ENCODE peak calls at places on chromosomes 11 and 22, in nine cellular contexts. X, C, V, P, A, B, L, H and T are unnamed samples.

GRCh38 chr22:27825174-27825573 is 23.6 kb upstream of the MN1 start:
- DNase-seq in H (no peak), V (no peak), A (no peak), L (no peak), P (no peak), B (no peak), X (no peak), C (no peak), T (no peak)

GRCh38 chr11:3008746-3009336 is 16.7 kb upstream of the NAP1L4 start:
- DNase-seq in B (no peak), C (no peak), P (no peak), L (no peak), X (no peak), V (no peak), H (no peak), A (no peak), T (no peak)

GRCh38 chr11:33829430-33830141 is 55.3 kb upstream of the FBXO3 start:
- DNase-seq in L (peak; percentile 64), P (peak; percentile 74), A (no peak), C (peak; percentile 13), H (peak; percentile 27), B (peak; percentile 67), X (peak; percentile 88), V (peak; percentile 35), T (no peak)

GRCh38 chr11:128695539-128696221 is 1.8 kb downstream of the FLI1 start:
- DNase-seq in L (peak; percentile 66), X (no peak), V (no peak), P (no peak), A (no peak), C (no peak), B (no peak), H (no peak), T (peak; percentile 87)

GRCh38 chr11:3199537-3200295 is 18.9 kb downstream of the MRGPRG start:
- DNase-seq in P (no peak), X (peak; percentile 72), V (no peak), L (no peak), H (no peak), A (no peak), C (no peak), B (no peak), T (no peak)

GRCh38 chr11:22304337-22304961 is 33.7 kb upstream of the SLC17A6 start:
- DNase-seq in A (no peak), H (no peak), C (peak; percentile 12), P (peak; percentile 23), V (no peak), L (no peak), X (no peak), B (no peak), T (no peak)

GRCh38 chr11:8788616-8789015 is 106.0 kb downstream of the RPL27A start:
- DNase-seq in C (no peak), V (no peak), H (no peak), L (no peak), P (no peak), B (no peak), A (no peak), X (no peak), T (no peak)

GRCh38 chr11:63911440-63911839 is 5.5 kb downstream of the RCOR2 start:
- DNase-seq in X (no peak), A (no peak), L (no peak), H (no peak), B (no peak), C (no peak), V (no peak), P (no peak), T (no peak)

GRCh38 chr11:86473991-86474833 is 99.5 kb downstream of the CCDC81 start:
- DNase-seq in P (peak; percentile 86), L (peak; percentile 42), A (no peak), B (no peak), X (no peak), H (no peak), V (no peak), C (no peak), T (no peak)

GRCh38 chr11:2806351-2807058 is 79.1 kb downstream of the CDKN1C start:
- DNase-seq in H (peak; percentile 12), L (peak; percentile 2), P (no peak), C (no peak), A (no peak), X (peak; percentile 77), B (peak; percentile 25), V (peak; percentile 40), T (peak; percentile 66)

GRCh38 chr11:45185228-45185729 is 38.8 kb downstream of the PRDM11 start:
- DNase-seq in A (no peak), H (no peak), P (no peak), B (no peak), C (no peak), V (no peak), X (no peak), L (no peak), T (no peak)

GRCh38 chr22:39315389-39315788 is 4.0 kb downstream of the RPL3 start:
- DNase-seq in C (no peak), B (no peak), V (no peak), X (no peak), H (no peak), P (no peak), L (peak; percentile 85), A (no peak), T (no peak)

GRCh38 chr11:31808721-31809542 is 2.2 kb downstream of the PAX6 start:
- DNase-seq in P (no peak), H (no peak), V (no peak), B (no peak), X (peak; percentile 60), C (no peak), L (no peak), A (no peak), T (no peak)

GRCh38 chr11:101706541-101706940 is 122.7 kb upstream of the TRPC6 start:
- DNase-seq in C (no peak), L (no peak), A (no peak), X (no peak), V (no peak), H (no peak), B (no peak), P (peak; percentile 83), T (no peak)

DNA sequence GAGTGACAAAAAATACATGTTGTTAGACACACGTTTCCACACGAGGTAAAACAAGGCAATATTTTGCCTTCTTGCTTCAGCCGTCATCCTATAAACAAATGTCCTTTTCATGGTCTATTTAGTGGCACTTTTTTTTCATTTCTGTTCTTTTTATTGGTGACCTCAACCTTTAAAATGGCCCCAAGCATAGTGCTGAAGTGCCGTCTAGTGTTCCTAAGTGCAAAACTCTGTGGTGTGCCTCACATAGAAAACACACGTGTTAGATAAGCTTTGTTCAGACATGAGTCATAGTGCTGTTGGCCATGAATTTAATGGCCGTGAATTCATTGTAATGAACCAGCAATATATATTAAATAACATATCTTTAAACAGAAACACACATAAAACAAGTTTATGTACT is 15.6 kb downstream of the OVCH2 start:
- DNase-seq in V (no peak), A (no peak), C (no peak), B (no peak), P (no peak), H (no peak), L (no peak), X (no peak), T (no peak)
- TF ChIP-seq CTCF in V (no peak), A (no peak), C (no peak), B (no peak), P (no peak), H (no peak), L (no peak), X (no peak), T (no peak)

DNA sequence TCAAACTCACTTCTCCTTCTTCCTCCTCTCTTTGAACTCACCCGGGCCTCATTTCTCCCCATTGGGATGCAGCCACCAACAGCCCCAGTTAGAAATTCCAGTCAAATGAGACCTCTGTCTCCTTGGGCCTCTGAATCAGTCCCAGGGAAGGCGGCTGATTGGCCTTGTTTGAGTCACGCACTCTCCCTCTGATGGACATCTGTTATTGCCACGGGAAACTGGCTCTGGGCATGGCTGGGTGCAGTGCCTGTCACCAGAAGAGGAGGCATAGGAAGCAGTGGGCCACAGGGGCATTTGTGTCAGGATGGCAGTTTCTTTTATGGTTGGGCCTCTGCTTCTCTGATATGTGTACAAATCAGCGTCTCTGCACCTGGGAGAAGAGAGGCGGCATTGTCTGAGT is 9.6 kb upstream of the WNT11 start:
- DNase-seq in L (peak; percentile 74), C (no peak), B (no peak), A (no peak), P (peak; percentile 65), H (no peak), V (no peak), X (no peak), T (no peak)
- TF ChIP-seq POLR2A in L (no peak), C (no peak), B (no peak), A (no peak), P (no peak), H (no peak), V (no peak), X (no peak), T (no peak)

DNA sequence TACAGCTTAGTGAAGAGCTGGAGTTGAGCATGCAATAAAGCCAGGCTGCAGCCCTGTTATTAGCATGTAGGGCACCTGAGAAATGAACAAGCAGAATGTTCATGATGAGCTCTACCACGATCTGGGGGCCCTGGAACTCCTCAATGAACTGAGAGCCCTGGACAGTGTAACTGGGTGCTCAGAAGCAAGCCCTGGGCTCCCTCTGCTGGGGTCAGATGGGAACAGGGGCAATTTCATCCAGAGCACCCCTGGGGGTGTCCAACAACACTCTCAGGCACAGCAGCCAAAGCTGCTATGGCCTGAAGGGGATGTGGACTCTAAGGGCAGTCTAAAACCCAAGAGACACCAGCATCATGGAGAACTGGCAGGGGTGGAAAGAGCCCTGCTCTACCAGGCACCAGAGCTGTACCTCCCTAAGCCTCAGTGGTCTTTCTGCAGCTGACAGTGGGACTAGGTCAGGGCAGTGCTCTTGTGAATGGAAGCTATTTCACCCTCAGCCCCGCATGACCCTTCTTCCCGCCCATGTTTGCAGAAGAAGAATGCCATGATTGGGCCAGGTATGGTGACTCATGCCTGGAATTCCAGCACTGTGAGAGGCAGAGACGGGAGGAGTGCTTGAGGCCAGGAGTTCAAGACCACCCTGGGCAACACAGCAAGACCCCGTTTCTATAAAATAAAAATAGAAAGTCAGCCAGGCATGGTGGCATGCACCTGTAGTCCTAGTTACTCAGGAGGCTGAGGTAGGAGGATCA is 28.9 kb downstream of the THOC5 start:
- DNase-seq in X (no peak), L (peak; percentile 74), B (peak; percentile 27), P (peak; percentile 13), V (peak; percentile 13), H (no peak), C (peak; percentile 46), A (no peak), T (peak; percentile 75)
- TF ChIP-seq CTCF in X (no peak), L (peak; percentile 29), B (no peak), P (peak; percentile 42), V (no peak), H (no peak), C (peak; percentile 70), A (no peak), T (no peak)

GRCh38 chr22:36369922-36370781 is 17.6 kb downstream of the MYH9 start:
- DNase-seq in A (no peak), X (no peak), B (peak; percentile 76), C (peak; percentile 72), H (no peak), P (peak; percentile 41), V (peak; percentile 49), L (peak; percentile 74), T (peak; percentile 87)
- TF ChIP-seq POLR2A in A (no peak), X (no peak), B (no peak), C (no peak), H (no peak), P (no peak), V (no peak), L (no peak), T (no peak)

GRCh38 chr11:65613091-65613928 is 711 bp downstream of the MAP3K11 start:
- DNase-seq in P (no peak), V (peak; percentile 50), X (peak; percentile 90), H (no peak), L (peak; percentile 23), B (peak; percentile 42), C (no peak), A (no peak), T (peak; percentile 88)
- TF ChIP-seq CTCF in P (no peak), V (no peak), X (no peak), H (no peak), L (no peak), B (no peak), C (no peak), A (no peak), T (no peak)